ENCODE peak calls at places on chromosomes 5 and 9, in nine cellular contexts. One of them, this sample, is unnamed.

GRCh38 chr9:129145841-129146292 is 32.2 kb downstream of the IER5L start:
- DNase-seq in stimulated activated CD8-positive, alpha-beta memory T cell treated with anti-CD3 and anti-CD28 coated beads, Interleukin-4, amount 100 ng/mL, for 4 hours: no peak
- DNase-seq in Right ventricle myocardium inferior: peak
- DNase-seq in H9: peak
- DNase-seq in Kasumi-1: no peak
- DNase-seq in endothelial cell: no peak
- DNase-seq in activated CD4-positive, alpha-beta T cell treated with anti-CD3 and anti-CD28 coated beads, Interleukin-2, amount 50 U/mL, for 1 hour: no peak
- DNase-seq in NAMALWA: no peak
- DNase-seq in ascending aorta: no peak
- DNase-seq in this sample: no peak

GRCh38 chr5:1704266-1704665 is 95.4 kb downstream of the MRPL36 start:
- DNase-seq in endothelial cell: no peak
- DNase-seq in Kasumi-1: no peak
- DNase-seq in activated CD4-positive, alpha-beta T cell treated with anti-CD3 and anti-CD28 coated beads, Interleukin-2, amount 50 U/mL, for 1 hour: no peak
- DNase-seq in ascending aorta: no peak
- DNase-seq in NAMALWA: no peak
- DNase-seq in Right ventricle myocardium inferior: no peak
- DNase-seq in H9: no peak
- DNase-seq in stimulated activated CD8-positive, alpha-beta memory T cell treated with anti-CD3 and anti-CD28 coated beads, Interleukin-4, amount 100 ng/mL, for 4 hours: no peak
- DNase-seq in this sample: no peak

GRCh38 chr5:65121880-65122436 is 353.2 kb downstream of the CWC27 start:
- DNase-seq in Right ventricle myocardium inferior: no peak
- DNase-seq in endothelial cell: no peak
- DNase-seq in ascending aorta: no peak
- DNase-seq in H9: no peak
- DNase-seq in NAMALWA: no peak
- DNase-seq in stimulated activated CD8-positive, alpha-beta memory T cell treated with anti-CD3 and anti-CD28 coated beads, Interleukin-4, amount 100 ng/mL, for 4 hours: no peak
- DNase-seq in activated CD4-positive, alpha-beta T cell treated with anti-CD3 and anti-CD28 coated beads, Interleukin-2, amount 50 U/mL, for 1 hour: no peak
- DNase-seq in Kasumi-1: no peak
- DNase-seq in this sample: no peak

GRCh38 chr5:3925935-3926334 is 330.3 kb downstream of the IRX1 start:
- DNase-seq in endothelial cell: no peak
- DNase-seq in activated CD4-positive, alpha-beta T cell treated with anti-CD3 and anti-CD28 coated beads, Interleukin-2, amount 50 U/mL, for 1 hour: no peak
- DNase-seq in stimulated activated CD8-positive, alpha-beta memory T cell treated with anti-CD3 and anti-CD28 coated beads, Interleukin-4, amount 100 ng/mL, for 4 hours: no peak
- DNase-seq in NAMALWA: no peak
- DNase-seq in Right ventricle myocardium inferior: no peak
- DNase-seq in Kasumi-1: no peak
- DNase-seq in ascending aorta: no peak
- DNase-seq in H9: no peak
- DNase-seq in this sample: no peak

GRCh38 chr5:53478411-53479044 is 1.9 kb upstream of the FST start:
- DNase-seq in stimulated activated CD8-positive, alpha-beta memory T cell treated with anti-CD3 and anti-CD28 coated beads, Interleukin-4, amount 100 ng/mL, for 4 hours: no peak
- DNase-seq in Kasumi-1: peak
- DNase-seq in H9: peak
- DNase-seq in endothelial cell: peak
- DNase-seq in Right ventricle myocardium inferior: peak
- DNase-seq in NAMALWA: peak
- DNase-seq in activated CD4-positive, alpha-beta T cell treated with anti-CD3 and anti-CD28 coated beads, Interleukin-2, amount 50 U/mL, for 1 hour: no peak
- DNase-seq in ascending aorta: no peak
- DNase-seq in this sample: peak

GRCh38 chr9:133429641-133430161 is 7.5 kb downstream of the ADAMTS13 start:
- DNase-seq in endothelial cell: peak
- DNase-seq in activated CD4-positive, alpha-beta T cell treated with anti-CD3 and anti-CD28 coated beads, Interleukin-2, amount 50 U/mL, for 1 hour: peak
- DNase-seq in NAMALWA: no peak
- DNase-seq in Kasumi-1: no peak
- DNase-seq in H9: peak
- DNase-seq in ascending aorta: no peak
- DNase-seq in stimulated activated CD8-positive, alpha-beta memory T cell treated with anti-CD3 and anti-CD28 coated beads, Interleukin-4, amount 100 ng/mL, for 4 hours: no peak
- DNase-seq in Right ventricle myocardium inferior: no peak
- DNase-seq in this sample: no peak

GRCh38 chr5:134568761-134569725 is 43.6 kb downstream of the JADE2 start:
- DNase-seq in stimulated activated CD8-positive, alpha-beta memory T cell treated with anti-CD3 and anti-CD28 coated beads, Interleukin-4, amount 100 ng/mL, for 4 hours: no peak
- DNase-seq in activated CD4-positive, alpha-beta T cell treated with anti-CD3 and anti-CD28 coated beads, Interleukin-2, amount 50 U/mL, for 1 hour: no peak
- DNase-seq in NAMALWA: no peak
- DNase-seq in ascending aorta: no peak
- DNase-seq in Kasumi-1: no peak
- DNase-seq in H9: no peak
- DNase-seq in Right ventricle myocardium inferior: peak
- DNase-seq in endothelial cell: no peak
- DNase-seq in this sample: no peak

GRCh38 chr9:115000217-115000639 is 69.8 kb upstream of the TNFSF8 start:
- DNase-seq in activated CD4-positive, alpha-beta T cell treated with anti-CD3 and anti-CD28 coated beads, Interleukin-2, amount 50 U/mL, for 1 hour: no peak
- DNase-seq in stimulated activated CD8-positive, alpha-beta memory T cell treated with anti-CD3 and anti-CD28 coated beads, Interleukin-4, amount 100 ng/mL, for 4 hours: no peak
- DNase-seq in endothelial cell: no peak
- DNase-seq in NAMALWA: no peak
- DNase-seq in ascending aorta: no peak
- DNase-seq in Right ventricle myocardium inferior: no peak
- DNase-seq in Kasumi-1: no peak
- DNase-seq in H9: no peak
- DNase-seq in this sample: no peak

GRCh38 chr9:38091310-38092199 is 22.5 kb upstream of the SHB start:
- DNase-seq in activated CD4-positive, alpha-beta T cell treated with anti-CD3 and anti-CD28 coated beads, Interleukin-2, amount 50 U/mL, for 1 hour: no peak
- DNase-seq in stimulated activated CD8-positive, alpha-beta memory T cell treated with anti-CD3 and anti-CD28 coated beads, Interleukin-4, amount 100 ng/mL, for 4 hours: no peak
- DNase-seq in ascending aorta: no peak
- DNase-seq in Kasumi-1: peak
- DNase-seq in Right ventricle myocardium inferior: no peak
- DNase-seq in H9: no peak
- DNase-seq in NAMALWA: no peak
- DNase-seq in endothelial cell: no peak
- DNase-seq in this sample: peak

GRCh38 chr9:113436753-113437515 is 26.4 kb downstream of the C9orf43 start:
- DNase-seq in H9: no peak
- DNase-seq in endothelial cell: no peak
- DNase-seq in stimulated activated CD8-positive, alpha-beta memory T cell treated with anti-CD3 and anti-CD28 coated beads, Interleukin-4, amount 100 ng/mL, for 4 hours: no peak
- DNase-seq in activated CD4-positive, alpha-beta T cell treated with anti-CD3 and anti-CD28 coated beads, Interleukin-2, amount 50 U/mL, for 1 hour: no peak
- DNase-seq in ascending aorta: no peak
- DNase-seq in NAMALWA: no peak
- DNase-seq in Right ventricle myocardium inferior: no peak
- DNase-seq in Kasumi-1: no peak
- DNase-seq in this sample: no peak

GRCh38 chr5:2524620-2525019 is 226.9 kb downstream of the IRX2 start:
- DNase-seq in activated CD4-positive, alpha-beta T cell treated with anti-CD3 and anti-CD28 coated beads, Interleukin-2, amount 50 U/mL, for 1 hour: no peak
- DNase-seq in H9: no peak
- DNase-seq in ascending aorta: no peak
- DNase-seq in endothelial cell: no peak
- DNase-seq in Kasumi-1: no peak
- DNase-seq in stimulated activated CD8-positive, alpha-beta memory T cell treated with anti-CD3 and anti-CD28 coated beads, Interleukin-4, amount 100 ng/mL, for 4 hours: no peak
- DNase-seq in NAMALWA: no peak
- DNase-seq in Right ventricle myocardium inferior: no peak
- DNase-seq in this sample: no peak

GRCh38 chr9:2837915-2838314 is 6.0 kb downstream of the PUM3 start:
- DNase-seq in activated CD4-positive, alpha-beta T cell treated with anti-CD3 and anti-CD28 coated beads, Interleukin-2, amount 50 U/mL, for 1 hour: no peak
- DNase-seq in H9: no peak
- DNase-seq in ascending aorta: no peak
- DNase-seq in NAMALWA: peak
- DNase-seq in Right ventricle myocardium inferior: no peak
- DNase-seq in endothelial cell: no peak
- DNase-seq in stimulated activated CD8-positive, alpha-beta memory T cell treated with anti-CD3 and anti-CD28 coated beads, Interleukin-4, amount 100 ng/mL, for 4 hours: no peak
- DNase-seq in Kasumi-1: no peak
- DNase-seq in this sample: peak

GRCh38 chr5:149886060-149886459 is 58.5 kb downstream of the PDE6A start:
- DNase-seq in stimulated activated CD8-positive, alpha-beta memory T cell treated with anti-CD3 and anti-CD28 coated beads, Interleukin-4, amount 100 ng/mL, for 4 hours: no peak
- DNase-seq in Right ventricle myocardium inferior: no peak
- DNase-seq in ascending aorta: no peak
- DNase-seq in endothelial cell: no peak
- DNase-seq in NAMALWA: no peak
- DNase-seq in H9: no peak
- DNase-seq in Kasumi-1: no peak
- DNase-seq in activated CD4-positive, alpha-beta T cell treated with anti-CD3 and anti-CD28 coated beads, Interleukin-2, amount 50 U/mL, for 1 hour: no peak
- DNase-seq in this sample: no peak

GRCh38 chr9:134316444-134317160 is 9.7 kb upstream of the RXRA start:
- DNase-seq in activated CD4-positive, alpha-beta T cell treated with anti-CD3 and anti-CD28 coated beads, Interleukin-2, amount 50 U/mL, for 1 hour: no peak
- DNase-seq in stimulated activated CD8-positive, alpha-beta memory T cell treated with anti-CD3 and anti-CD28 coated beads, Interleukin-4, amount 100 ng/mL, for 4 hours: no peak
- DNase-seq in endothelial cell: no peak
- DNase-seq in NAMALWA: no peak
- DNase-seq in Kasumi-1: no peak
- DNase-seq in Right ventricle myocardium inferior: peak
- DNase-seq in H9: no peak
- DNase-seq in ascending aorta: peak
- DNase-seq in this sample: no peak

GRCh38 chr5:110376281-110376916 is 350.1 kb downstream of the TMEM232 start:
- DNase-seq in stimulated activated CD8-positive, alpha-beta memory T cell treated with anti-CD3 and anti-CD28 coated beads, Interleukin-4, amount 100 ng/mL, for 4 hours: no peak
- DNase-seq in NAMALWA: no peak
- DNase-seq in H9: no peak
- DNase-seq in activated CD4-positive, alpha-beta T cell treated with anti-CD3 and anti-CD28 coated beads, Interleukin-2, amount 50 U/mL, for 1 hour: no peak
- DNase-seq in endothelial cell: no peak
- DNase-seq in Right ventricle myocardium inferior: no peak
- DNase-seq in ascending aorta: no peak
- DNase-seq in Kasumi-1: no peak
- DNase-seq in this sample: no peak

GRCh38 chr9:117224676-117225075 is 190.2 kb downstream of the ASTN2 start:
- DNase-seq in stimulated activated CD8-positive, alpha-beta memory T cell treated with anti-CD3 and anti-CD28 coated beads, Interleukin-4, amount 100 ng/mL, for 4 hours: no peak
- DNase-seq in Kasumi-1: no peak
- DNase-seq in endothelial cell: no peak
- DNase-seq in H9: peak
- DNase-seq in ascending aorta: no peak
- DNase-seq in NAMALWA: no peak
- DNase-seq in activated CD4-positive, alpha-beta T cell treated with anti-CD3 and anti-CD28 coated beads, Interleukin-2, amount 50 U/mL, for 1 hour: no peak
- DNase-seq in Right ventricle myocardium inferior: no peak
- DNase-seq in this sample: no peak

GRCh38 chr5:68406767-68407232 is 191.2 kb downstream of the PIK3R1 start:
- DNase-seq in Kasumi-1: no peak
- DNase-seq in activated CD4-positive, alpha-beta T cell treated with anti-CD3 and anti-CD28 coated beads, Interleukin-2, amount 50 U/mL, for 1 hour: no peak
- DNase-seq in Right ventricle myocardium inferior: no peak
- DNase-seq in H9: no peak
- DNase-seq in ascending aorta: no peak
- DNase-seq in NAMALWA: peak
- DNase-seq in endothelial cell: no peak
- DNase-seq in stimulated activated CD8-positive, alpha-beta memory T cell treated with anti-CD3 and anti-CD28 coated beads, Interleukin-4, amount 100 ng/mL, for 4 hours: no peak
- DNase-seq in this sample: no peak

GRCh38 chr5:136308396-136308795 is 56.9 kb downstream of the TRPC7 start:
- DNase-seq in activated CD4-positive, alpha-beta T cell treated with anti-CD3 and anti-CD28 coated beads, Interleukin-2, amount 50 U/mL, for 1 hour: no peak
- DNase-seq in endothelial cell: no peak
- DNase-seq in Kasumi-1: no peak
- DNase-seq in NAMALWA: no peak
- DNase-seq in H9: peak
- DNase-seq in ascending aorta: no peak
- DNase-seq in stimulated activated CD8-positive, alpha-beta memory T cell treated with anti-CD3 and anti-CD28 coated beads, Interleukin-4, amount 100 ng/mL, for 4 hours: no peak
- DNase-seq in Right ventricle myocardium inferior: no peak
- DNase-seq in this sample: no peak

GRCh38 chr9:128498911-128499310 is 5.6 kb upstream of the GLE1 start:
- DNase-seq in stimulated activated CD8-positive, alpha-beta memory T cell treated with anti-CD3 and anti-CD28 coated beads, Interleukin-4, amount 100 ng/mL, for 4 hours: no peak
- DNase-seq in H9: no peak
- DNase-seq in Right ventricle myocardium inferior: no peak
- DNase-seq in NAMALWA: no peak
- DNase-seq in ascending aorta: no peak
- DNase-seq in Kasumi-1: no peak
- DNase-seq in endothelial cell: no peak
- DNase-seq in activated CD4-positive, alpha-beta T cell treated with anti-CD3 and anti-CD28 coated beads, Interleukin-2, amount 50 U/mL, for 1 hour: no peak
- DNase-seq in this sample: peak

GRCh38 chr5:133121611-133122150 is 69.9 kb downstream of the HSPA4 start:
- DNase-seq in endothelial cell: no peak
- DNase-seq in stimulated activated CD8-positive, alpha-beta memory T cell treated with anti-CD3 and anti-CD28 coated beads, Interleukin-4, amount 100 ng/mL, for 4 hours: no peak
- DNase-seq in NAMALWA: no peak
- DNase-seq in H9: no peak
- DNase-seq in activated CD4-positive, alpha-beta T cell treated with anti-CD3 and anti-CD28 coated beads, Interleukin-2, amount 50 U/mL, for 1 hour: no peak
- DNase-seq in Right ventricle myocardium inferior: no peak
- DNase-seq in Kasumi-1: no peak
- DNase-seq in ascending aorta: no peak
- DNase-seq in this sample: no peak

GRCh38 chr5:158039911-158040347 is 181.0 kb upstream of the CLINT1 start:
- DNase-seq in endothelial cell: no peak
- DNase-seq in Kasumi-1: no peak
- DNase-seq in NAMALWA: no peak
- DNase-seq in stimulated activated CD8-positive, alpha-beta memory T cell treated with anti-CD3 and anti-CD28 coated beads, Interleukin-4, amount 100 ng/mL, for 4 hours: no peak
- DNase-seq in Right ventricle myocardium inferior: no peak
- DNase-seq in activated CD4-positive, alpha-beta T cell treated with anti-CD3 and anti-CD28 coated beads, Interleukin-2, amount 50 U/mL, for 1 hour: no peak
- DNase-seq in ascending aorta: no peak
- DNase-seq in H9: no peak
- DNase-seq in this sample: no peak

GRCh38 chr9:77212801-77213200 is 35.5 kb downstream of the VPS13A start:
- DNase-seq in ascending aorta: no peak
- DNase-seq in Kasumi-1: no peak
- DNase-seq in stimulated activated CD8-positive, alpha-beta memory T cell treated with anti-CD3 and anti-CD28 coated beads, Interleukin-4, amount 100 ng/mL, for 4 hours: no peak
- DNase-seq in endothelial cell: no peak
- DNase-seq in activated CD4-positive, alpha-beta T cell treated with anti-CD3 and anti-CD28 coated beads, Interleukin-2, amount 50 U/mL, for 1 hour: no peak
- DNase-seq in NAMALWA: no peak
- DNase-seq in Right ventricle myocardium inferior: no peak
- DNase-seq in H9: no peak
- DNase-seq in this sample: no peak

GRCh38 chr5:90136952-90137528 is 272.5 kb downstream of the CETN3 start:
- DNase-seq in NAMALWA: no peak
- DNase-seq in Kasumi-1: no peak
- DNase-seq in H9: no peak
- DNase-seq in activated CD4-positive, alpha-beta T cell treated with anti-CD3 and anti-CD28 coated beads, Interleukin-2, amount 50 U/mL, for 1 hour: no peak
- DNase-seq in endothelial cell: no peak
- DNase-seq in Right ventricle myocardium inferior: no peak
- DNase-seq in stimulated activated CD8-positive, alpha-beta memory T cell treated with anti-CD3 and anti-CD28 coated beads, Interleukin-4, amount 100 ng/mL, for 4 hours: no peak
- DNase-seq in ascending aorta: no peak
- DNase-seq in this sample: peak

GRCh38 chr9:106423575-106423974 is 439.4 kb upstream of the ZNF462 start:
- DNase-seq in stimulated activated CD8-positive, alpha-beta memory T cell treated with anti-CD3 and anti-CD28 coated beads, Interleukin-4, amount 100 ng/mL, for 4 hours: no peak
- DNase-seq in endothelial cell: no peak
- DNase-seq in Kasumi-1: no peak
- DNase-seq in NAMALWA: no peak
- DNase-seq in activated CD4-positive, alpha-beta T cell treated with anti-CD3 and anti-CD28 coated beads, Interleukin-2, amount 50 U/mL, for 1 hour: no peak
- DNase-seq in ascending aorta: no peak
- DNase-seq in H9: no peak
- DNase-seq in Right ventricle myocardium inferior: no peak
- DNase-seq in this sample: no peak

GRCh38 chr5:3000631-3001030 is 249.2 kb upstream of the IRX2 start:
- DNase-seq in activated CD4-positive, alpha-beta T cell treated with anti-CD3 and anti-CD28 coated beads, Interleukin-2, amount 50 U/mL, for 1 hour: no peak
- DNase-seq in stimulated activated CD8-positive, alpha-beta memory T cell treated with anti-CD3 and anti-CD28 coated beads, Interleukin-4, amount 100 ng/mL, for 4 hours: no peak
- DNase-seq in Kasumi-1: no peak
- DNase-seq in H9: no peak
- DNase-seq in ascending aorta: no peak
- DNase-seq in endothelial cell: no peak
- DNase-seq in Right ventricle myocardium inferior: no peak
- DNase-seq in NAMALWA: no peak
- DNase-seq in this sample: no peak

GRCh38 chr9:16726023-16726422 is 144.4 kb downstream of the BNC2 start:
- DNase-seq in Right ventricle myocardium inferior: no peak
- DNase-seq in H9: no peak
- DNase-seq in stimulated activated CD8-positive, alpha-beta memory T cell treated with anti-CD3 and anti-CD28 coated beads, Interleukin-4, amount 100 ng/mL, for 4 hours: no peak
- DNase-seq in ascending aorta: no peak
- DNase-seq in NAMALWA: no peak
- DNase-seq in endothelial cell: no peak
- DNase-seq in Kasumi-1: no peak
- DNase-seq in activated CD4-positive, alpha-beta T cell treated with anti-CD3 and anti-CD28 coated beads, Interleukin-2, amount 50 U/mL, for 1 hour: no peak
- DNase-seq in this sample: no peak

GRCh38 chr5:38780950-38781349 is 64.9 kb upstream of the OSMR start:
- DNase-seq in ascending aorta: no peak
- DNase-seq in Kasumi-1: no peak
- DNase-seq in NAMALWA: no peak
- DNase-seq in activated CD4-positive, alpha-beta T cell treated with anti-CD3 and anti-CD28 coated beads, Interleukin-2, amount 50 U/mL, for 1 hour: no peak
- DNase-seq in endothelial cell: no peak
- DNase-seq in H9: no peak
- DNase-seq in stimulated activated CD8-positive, alpha-beta memory T cell treated with anti-CD3 and anti-CD28 coated beads, Interleukin-4, amount 100 ng/mL, for 4 hours: no peak
- DNase-seq in Right ventricle myocardium inferior: peak
- DNase-seq in this sample: no peak

GRCh38 chr9:113854310-113854709 is 21.8 kb upstream of the ZNF618 start:
- DNase-seq in ascending aorta: no peak
- DNase-seq in NAMALWA: no peak
- DNase-seq in endothelial cell: no peak
- DNase-seq in Kasumi-1: no peak
- DNase-seq in stimulated activated CD8-positive, alpha-beta memory T cell treated with anti-CD3 and anti-CD28 coated beads, Interleukin-4, amount 100 ng/mL, for 4 hours: no peak
- DNase-seq in activated CD4-positive, alpha-beta T cell treated with anti-CD3 and anti-CD28 coated beads, Interleukin-2, amount 50 U/mL, for 1 hour: no peak
- DNase-seq in H9: no peak
- DNase-seq in Right ventricle myocardium inferior: no peak
- DNase-seq in this sample: no peak

GRCh38 chr9:130833324-130833990 is 1.6 kb upstream of the ABL1 start:
- DNase-seq in stimulated activated CD8-positive, alpha-beta memory T cell treated with anti-CD3 and anti-CD28 coated beads, Interleukin-4, amount 100 ng/mL, for 4 hours: no peak
- DNase-seq in activated CD4-positive, alpha-beta T cell treated with anti-CD3 and anti-CD28 coated beads, Interleukin-2, amount 50 U/mL, for 1 hour: no peak
- DNase-seq in ascending aorta: no peak
- DNase-seq in Right ventricle myocardium inferior: no peak
- DNase-seq in endothelial cell: no peak
- DNase-seq in H9: no peak
- DNase-seq in Kasumi-1: no peak
- DNase-seq in NAMALWA: no peak
- DNase-seq in this sample: no peak

GRCh38 chr9:135065151-135065550 is 22.3 kb upstream of the OLFM1 start:
- DNase-seq in ascending aorta: no peak
- DNase-seq in Kasumi-1: no peak
- DNase-seq in NAMALWA: no peak
- DNase-seq in stimulated activated CD8-positive, alpha-beta memory T cell treated with anti-CD3 and anti-CD28 coated beads, Interleukin-4, amount 100 ng/mL, for 4 hours: no peak
- DNase-seq in activated CD4-positive, alpha-beta T cell treated with anti-CD3 and anti-CD28 coated beads, Interleukin-2, amount 50 U/mL, for 1 hour: no peak
- DNase-seq in H9: peak
- DNase-seq in Right ventricle myocardium inferior: no peak
- DNase-seq in endothelial cell: no peak
- DNase-seq in this sample: no peak

GRCh38 chr9:121648172-121648571 is 3.3 kb upstream of the DAB2IP start:
- DNase-seq in stimulated activated CD8-positive, alpha-beta memory T cell treated with anti-CD3 and anti-CD28 coated beads, Interleukin-4, amount 100 ng/mL, for 4 hours: no peak
- DNase-seq in H9: no peak
- DNase-seq in endothelial cell: no peak
- DNase-seq in Right ventricle myocardium inferior: no peak
- DNase-seq in activated CD4-positive, alpha-beta T cell treated with anti-CD3 and anti-CD28 coated beads, Interleukin-2, amount 50 U/mL, for 1 hour: no peak
- DNase-seq in ascending aorta: no peak
- DNase-seq in Kasumi-1: no peak
- DNase-seq in NAMALWA: no peak
- DNase-seq in this sample: no peak